ENCODE peak calls at places on chromosomes 12 and 14, in four cellular contexts. W is adrenal gland, U is esophagus squamous epithelium, G is transverse colon. A is an unnamed sample.

GRCh38 chr14:85688024-85688423 is 158.1 kb downstream of the FLRT2 start:
- DNase-seq in W (no peak), U (no peak), G (no peak), A (no peak)

GRCh38 chr12:58416211-58416610 is 474.8 kb downstream of the ATP23 start:
- DNase-seq in W (no peak), U (no peak), G (no peak), A (no peak)

GRCh38 chr12:89373772-89374572 is 21.7 kb upstream of the DUSP6 start:
- DNase-seq in W (no peak), U (no peak), G (no peak), A (no peak)

GRCh38 chr12:85688837-85689236 is 147.4 kb downstream of the RASSF9 start:
- DNase-seq in W (no peak), U (no peak), G (no peak), A (no peak)

GRCh38 chr14:37931998-37932397 is 275.7 kb upstream of the SSTR1 start:
- DNase-seq in W (peak), U (no peak), G (no peak), A (no peak)

GRCh38 chr14:100067971-100068959 is 3.0 kb downstream of the EVL start:
- DNase-seq in W (peak), U (peak), G (peak), A (no peak)

GRCh38 chr12:57148469-57149308 is 1.3 kb upstream of the LRP1-AS start:
- DNase-seq in W (peak), U (no peak), G (peak), A (peak)

GRCh38 chr12:76033116-76034001 is 1.8 kb upstream of the PHLDA1 start:
- DNase-seq in W (no peak), U (no peak), G (no peak), A (no peak)

GRCh38 chr14:91415794-91416743 is 1.6 kb downstream of the CCDC88C start:
- DNase-seq in W (no peak), U (peak), G (peak), A (no peak)

GRCh38 chr12:123398918-123399617 is 15.1 kb downstream of the KMT5A start:
- DNase-seq in W (no peak), U (no peak), G (no peak), A (no peak)

GRCh38 chr14:89368490-89369477 is 48.2 kb downstream of the FOXN3 start:
- DNase-seq in W (no peak), U (no peak), G (no peak), A (no peak)

GRCh38 chr14:99360774-99361595 is 89.0 kb upstream of the BCL11B start:
- DNase-seq in W (no peak), U (no peak), G (no peak), A (no peak)

GRCh38 chr12:14948672-14949071 is 10.3 kb upstream of the ERP27 start:
- DNase-seq in W (no peak), U (peak), G (peak), A (no peak)

GRCh38 chr12:12443482-12443881 is 86.6 kb downstream of the BORCS5 start:
- DNase-seq in W (peak), U (no peak), G (no peak), A (no peak)

GRCh38 chr12:27779416-27779815 is 617 bp upstream of the KLHL42 start:
- DNase-seq in W (peak), U (no peak), G (peak), A (no peak)

GRCh38 chr12:27778206-27778605 is 1.8 kb upstream of the KLHL42 start:
- DNase-seq in W (no peak), U (no peak), G (no peak), A (no peak)

GRCh38 chr12:27781680-27782079 is 1.6 kb upstream of the MANSC4 start:
- DNase-seq in W (no peak), U (no peak), G (no peak), A (no peak)

GRCh38 chr12:27780612-27781408 is 774 bp upstream of the MANSC4 start:
- DNase-seq in W (peak), U (no peak), G (peak), A (peak)

DNA sequence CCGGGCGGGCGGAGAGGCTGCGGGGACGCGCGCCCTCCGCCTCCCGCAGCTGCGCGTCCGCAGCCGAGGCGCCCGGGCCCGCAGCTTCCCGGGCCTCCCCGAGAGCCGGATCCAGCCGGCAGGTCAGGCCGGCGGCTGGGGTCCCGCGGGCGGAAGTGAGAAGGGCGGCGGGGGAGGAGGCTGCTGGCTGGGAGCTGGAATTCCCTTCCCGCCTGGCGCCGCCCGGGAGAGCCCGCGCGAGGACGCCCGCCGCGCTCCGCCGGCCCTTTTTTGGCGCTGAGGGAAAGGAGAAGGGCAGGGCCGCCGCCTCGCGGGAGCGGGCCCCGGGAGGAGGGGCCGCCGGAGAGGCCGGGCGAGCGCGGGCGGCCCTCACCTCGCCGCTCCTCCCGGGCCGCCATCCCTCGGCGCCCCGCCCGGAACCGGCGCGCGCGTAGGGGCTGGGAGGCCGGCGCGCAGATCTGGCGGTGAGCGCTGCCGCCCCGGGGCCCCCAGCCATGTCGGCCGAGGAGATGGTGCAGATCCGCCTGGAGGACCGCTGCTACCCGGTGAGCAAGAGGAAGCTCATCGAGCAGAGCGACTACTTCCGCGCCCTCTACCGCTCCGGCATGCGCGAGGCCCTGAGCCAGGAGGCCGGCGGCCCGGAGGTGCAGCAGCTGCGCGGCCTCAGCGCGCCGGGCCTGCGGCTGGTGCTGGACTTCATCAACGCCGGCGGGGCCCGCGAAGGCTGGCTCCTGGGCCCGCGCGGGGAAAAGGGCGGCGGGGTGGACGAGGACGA is at the start of the genes KLHL42 and MANSC4:
- DNase-seq in W (peak), U (no peak), G (peak), A (peak)
- TF ChIP-seq POLR2A in W (peak), U (peak), G (peak), A (no peak)

DNA sequence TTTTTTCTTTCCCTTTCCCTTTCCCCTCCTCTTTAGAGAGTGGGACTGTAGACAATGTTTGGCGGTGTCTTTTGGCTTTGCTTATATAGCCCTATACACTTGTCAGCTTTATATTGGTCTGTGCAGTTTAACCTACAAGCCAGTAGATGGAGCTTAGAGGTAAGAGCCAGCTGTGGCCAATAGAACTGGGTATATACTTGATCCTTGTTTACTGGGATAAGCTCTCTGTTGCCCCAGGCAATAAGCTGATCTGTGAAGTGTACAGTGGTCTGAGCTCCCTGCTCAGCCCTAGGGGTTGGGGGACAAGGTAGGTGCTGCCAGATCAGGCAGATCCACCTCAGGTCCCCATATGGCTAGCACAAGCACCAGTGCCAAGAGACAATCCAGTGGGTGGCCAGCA is 434.1 kb downstream of the NOVA1 start:
- DNase-seq in W (no peak), U (no peak), G (no peak), A (no peak)
- H3K4me3 ChIP-seq in W (no peak), U (no peak), G (no peak), A (no peak)

GRCh38 chr12:106301611-106302321 is 767 bp upstream of the TCP11L2 start:
- DNase-seq in W (peak), U (peak), G (peak), A (peak)
- TF ChIP-seq POLR2A in W (no peak), U (peak), G (peak), A (no peak)

GRCh38 chr14:88026890-88027289 is 22.0 kb downstream of the GPR65 start:
- DNase-seq in W (no peak), U (no peak), G (no peak), A (no peak)
- H3K4me3 ChIP-seq in W (no peak), U (no peak), G (no peak), A (no peak)

DNA sequence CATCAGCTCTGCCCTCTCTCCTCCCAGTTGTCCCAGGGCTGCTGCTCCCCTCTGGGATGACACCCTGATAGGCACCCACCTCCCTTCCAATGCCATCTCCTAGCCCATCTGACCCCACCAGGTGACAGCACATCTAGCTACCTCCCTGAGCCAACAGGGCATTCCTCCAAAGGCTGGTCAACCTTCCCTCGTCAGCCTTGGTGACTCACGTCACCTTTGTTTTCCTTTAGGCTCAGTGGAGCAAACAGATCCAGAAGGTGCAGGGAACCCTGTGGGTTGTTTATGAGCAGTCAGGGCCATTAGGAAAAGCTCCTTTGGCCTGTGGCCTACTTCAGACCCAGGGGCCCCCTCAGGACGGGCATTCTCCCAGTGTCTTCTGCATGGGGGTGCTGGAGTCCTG is 32.4 kb downstream of the PIGH start:
- DNase-seq in W (peak), U (no peak), G (no peak), A (no peak)
- TF ChIP-seq POLR2A in W (no peak), U (no peak), G (no peak), A (no peak)

GRCh38 chr14:73239463-73240241 is 2.3 kb downstream of the PAPLN start:
- DNase-seq in W (peak), U (no peak), G (peak), A (peak)
- H3K4me3 ChIP-seq in W (peak), U (peak), G (peak), A (peak)

DNA sequence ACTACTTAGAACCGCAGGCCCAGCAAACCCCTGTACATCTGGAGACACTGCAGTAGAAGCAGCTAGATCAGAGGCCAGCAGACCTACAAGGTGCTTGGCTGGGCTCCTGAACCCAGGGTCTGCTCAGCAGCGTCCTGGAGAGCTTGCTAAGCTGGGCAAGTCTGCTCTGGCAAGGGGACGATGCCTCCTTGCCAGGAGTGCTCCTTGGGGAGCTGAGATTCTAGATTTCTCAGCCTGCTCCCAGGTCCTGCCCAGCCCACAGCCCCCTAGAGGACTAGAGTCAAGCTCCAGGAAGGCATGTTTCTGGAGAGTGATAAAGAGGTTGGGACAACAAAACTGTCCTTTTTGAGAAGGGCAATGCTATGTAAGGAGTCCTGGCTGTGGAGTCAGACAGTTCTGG is 60.3 kb downstream of the HSPB8 start:
- DNase-seq in W (no peak), U (no peak), G (no peak), A (no peak)
- TF ChIP-seq POLR2A in W (no peak), U (no peak), G (no peak), A (no peak)

GRCh38 chr14:54338696-54339317 is 58.0 kb upstream of the CDKN3 start:
- DNase-seq in W (no peak), U (no peak), G (no peak), A (no peak)
- H3K4me3 ChIP-seq in W (no peak), U (no peak), G (no peak), A (no peak)